ENCODE peak calls at places on chromosome 6, in six cellular contexts. One of them, this sample, is unnamed.

GRCh38 chr6:74578339-74578738 is 627.5 kb downstream of the COL12A1 start:
- DNase-seq in anterior cingulate cortex: no peak
- DNase-seq in cardiac septum: no peak
- DNase-seq in cerebellar cortex: no peak
- DNase-seq in lower leg skin: no peak
- DNase-seq in NB4: no peak
- DNase-seq in this sample: no peak

GRCh38 chr6:117605169-117605826 is 3.0 kb upstream of the GOPC start:
- DNase-seq in lower leg skin: no peak
- DNase-seq in cerebellar cortex: peak
- DNase-seq in cardiac septum: no peak
- DNase-seq in NB4: peak
- DNase-seq in anterior cingulate cortex: no peak
- DNase-seq in this sample: peak

GRCh38 chr6:53320964-53321363 is 27.8 kb downstream of the ELOVL5 start:
- DNase-seq in cerebellar cortex: peak
- DNase-seq in cardiac septum: no peak
- DNase-seq in NB4: peak
- DNase-seq in anterior cingulate cortex: no peak
- DNase-seq in lower leg skin: no peak
- DNase-seq in this sample: no peak

GRCh38 chr6:21800948-21801438 is 207.4 kb downstream of the SOX4 start:
- DNase-seq in NB4: no peak
- DNase-seq in lower leg skin: no peak
- DNase-seq in anterior cingulate cortex: no peak
- DNase-seq in cerebellar cortex: no peak
- DNase-seq in cardiac septum: no peak
- DNase-seq in this sample: peak

GRCh38 chr6:61867635-61868034 is 418.4 kb downstream of the KHDRBS2 start:
- DNase-seq in NB4: no peak
- DNase-seq in lower leg skin: no peak
- DNase-seq in anterior cingulate cortex: no peak
- DNase-seq in cerebellar cortex: no peak
- DNase-seq in cardiac septum: no peak
- DNase-seq in this sample: no peak

GRCh38 chr6:96542702-96543101 is 20.2 kb upstream of the FHL5 start:
- DNase-seq in cerebellar cortex: no peak
- DNase-seq in NB4: no peak
- DNase-seq in anterior cingulate cortex: no peak
- DNase-seq in lower leg skin: no peak
- DNase-seq in cardiac septum: no peak
- DNase-seq in this sample: no peak

GRCh38 chr6:3382399-3383279 is 74.2 kb downstream of the SLC22A23 start:
- DNase-seq in cardiac septum: no peak
- DNase-seq in cerebellar cortex: no peak
- DNase-seq in anterior cingulate cortex: no peak
- DNase-seq in NB4: no peak
- DNase-seq in lower leg skin: no peak
- DNase-seq in this sample: peak

GRCh38 chr6:41730531-41731436 is 4.6 kb downstream of the TFEB start:
- DNase-seq in anterior cingulate cortex: no peak
- DNase-seq in NB4: peak
- DNase-seq in cardiac septum: peak
- DNase-seq in lower leg skin: no peak
- DNase-seq in cerebellar cortex: no peak
- DNase-seq in this sample: no peak

GRCh38 chr6:16355238-16355637 is 116.9 kb downstream of the GMPR start:
- DNase-seq in NB4: no peak
- DNase-seq in lower leg skin: no peak
- DNase-seq in cerebellar cortex: no peak
- DNase-seq in cardiac septum: no peak
- DNase-seq in anterior cingulate cortex: no peak
- DNase-seq in this sample: no peak

GRCh38 chr6:148445620-148446019 is 103.0 kb downstream of the SASH1 start:
- DNase-seq in cerebellar cortex: no peak
- DNase-seq in lower leg skin: no peak
- DNase-seq in anterior cingulate cortex: no peak
- DNase-seq in NB4: no peak
- DNase-seq in cardiac septum: no peak
- DNase-seq in this sample: no peak

GRCh38 chr6:47094351-47094925 is 52.3 kb upstream of the ADGRF1 start:
- DNase-seq in cerebellar cortex: no peak
- DNase-seq in NB4: no peak
- DNase-seq in lower leg skin: no peak
- DNase-seq in anterior cingulate cortex: no peak
- DNase-seq in cardiac septum: no peak
- DNase-seq in this sample: peak

GRCh38 chr6:109455502-109456282 is at the start of gene MICAL1:
- DNase-seq in cerebellar cortex: peak
- DNase-seq in anterior cingulate cortex: no peak
- DNase-seq in cardiac septum: peak
- DNase-seq in NB4: peak
- DNase-seq in lower leg skin: peak
- DNase-seq in this sample: peak

GRCh38 chr6:6596529-6596928 is 8.0 kb downstream of the LY86 start:
- DNase-seq in lower leg skin: no peak
- DNase-seq in NB4: no peak
- DNase-seq in cerebellar cortex: no peak
- DNase-seq in anterior cingulate cortex: no peak
- DNase-seq in cardiac septum: no peak
- DNase-seq in this sample: no peak

GRCh38 chr6:144696610-144697376 is 411.7 kb downstream of the UTRN start:
- DNase-seq in NB4: no peak
- DNase-seq in lower leg skin: no peak
- DNase-seq in cardiac septum: no peak
- DNase-seq in anterior cingulate cortex: no peak
- DNase-seq in cerebellar cortex: no peak
- DNase-seq in this sample: no peak

GRCh38 chr6:5295612-5296011 is 34.3 kb downstream of the FARS2 start:
- DNase-seq in cerebellar cortex: no peak
- DNase-seq in lower leg skin: no peak
- DNase-seq in cardiac septum: no peak
- DNase-seq in NB4: no peak
- DNase-seq in anterior cingulate cortex: no peak
- DNase-seq in this sample: no peak

GRCh38 chr6:132132420-132132819 is 181.2 kb upstream of the CCN2 start:
- DNase-seq in lower leg skin: no peak
- DNase-seq in cerebellar cortex: no peak
- DNase-seq in cardiac septum: no peak
- DNase-seq in anterior cingulate cortex: no peak
- DNase-seq in NB4: no peak
- DNase-seq in this sample: peak

GRCh38 chr6:64034840-64035656 is 399.4 kb downstream of the PHF3 start:
- DNase-seq in cerebellar cortex: no peak
- DNase-seq in NB4: no peak
- DNase-seq in anterior cingulate cortex: no peak
- DNase-seq in lower leg skin: no peak
- DNase-seq in cardiac septum: no peak
- DNase-seq in this sample: peak

GRCh38 chr6:114042267-114043075 is 71.5 kb upstream of the HDAC2 start:
- DNase-seq in cardiac septum: no peak
- DNase-seq in cerebellar cortex: no peak
- DNase-seq in anterior cingulate cortex: no peak
- DNase-seq in lower leg skin: no peak
- DNase-seq in NB4: no peak
- DNase-seq in this sample: no peak

GRCh38 chr6:168099201-168100010 is 20.4 kb upstream of the FRMD1 start:
- DNase-seq in cerebellar cortex: no peak
- DNase-seq in NB4: no peak
- DNase-seq in lower leg skin: no peak
- DNase-seq in anterior cingulate cortex: no peak
- DNase-seq in cardiac septum: no peak
- DNase-seq in this sample: no peak

GRCh38 chr6:43970068-43970912 is 157.0 kb downstream of the MRPL14 start:
- DNase-seq in cerebellar cortex: no peak
- DNase-seq in lower leg skin: no peak
- DNase-seq in anterior cingulate cortex: no peak
- DNase-seq in NB4: no peak
- DNase-seq in cardiac septum: peak
- DNase-seq in this sample: no peak

GRCh38 chr6:168035098-168035660 is 37.7 kb downstream of the KIF25 start:
- DNase-seq in cardiac septum: no peak
- DNase-seq in lower leg skin: peak
- DNase-seq in NB4: no peak
- DNase-seq in cerebellar cortex: peak
- DNase-seq in anterior cingulate cortex: no peak
- DNase-seq in this sample: peak

GRCh38 chr6:162058281-162058875 is 669.2 kb downstream of the PRKN start:
- DNase-seq in NB4: no peak
- DNase-seq in anterior cingulate cortex: no peak
- DNase-seq in lower leg skin: no peak
- DNase-seq in cardiac septum: no peak
- DNase-seq in cerebellar cortex: no peak
- DNase-seq in this sample: peak

GRCh38 chr6:57021086-57021720 is 25.3 kb upstream of the KIAA1586 start:
- DNase-seq in anterior cingulate cortex: no peak
- DNase-seq in NB4: peak
- DNase-seq in cerebellar cortex: peak
- DNase-seq in cardiac septum: no peak
- DNase-seq in lower leg skin: no peak
- DNase-seq in this sample: no peak

GRCh38 chr6:109793793-109794192 is 102.7 kb downstream of the FIG4 start:
- DNase-seq in anterior cingulate cortex: no peak
- DNase-seq in NB4: no peak
- DNase-seq in cardiac septum: no peak
- DNase-seq in lower leg skin: no peak
- DNase-seq in cerebellar cortex: no peak
- DNase-seq in this sample: peak

GRCh38 chr6:3227363-3228045 is at the start of gene TUBB2B:
- DNase-seq in cerebellar cortex: no peak
- DNase-seq in lower leg skin: peak
- DNase-seq in cardiac septum: no peak
- DNase-seq in anterior cingulate cortex: peak
- DNase-seq in NB4: no peak
- DNase-seq in this sample: peak

GRCh38 chr6:134351615-134352474 is 33.9 kb upstream of the SGK1 start:
- DNase-seq in lower leg skin: no peak
- DNase-seq in anterior cingulate cortex: no peak
- DNase-seq in cerebellar cortex: no peak
- DNase-seq in NB4: peak
- DNase-seq in cardiac septum: no peak
- DNase-seq in this sample: no peak

GRCh38 chr6:8054276-8054675 is 9.9 kb downstream of the BLOC1S5 start:
- DNase-seq in lower leg skin: no peak
- DNase-seq in cerebellar cortex: no peak
- DNase-seq in cardiac septum: no peak
- DNase-seq in NB4: no peak
- DNase-seq in anterior cingulate cortex: no peak
- DNase-seq in this sample: no peak

GRCh38 chr6:25017932-25018581 is 82.3 kb upstream of the RIPOR2 start:
- DNase-seq in cerebellar cortex: peak
- DNase-seq in lower leg skin: peak
- DNase-seq in anterior cingulate cortex: no peak
- DNase-seq in cardiac septum: peak
- DNase-seq in NB4: peak
- DNase-seq in this sample: peak

This sample was measured in Calu3.